ENCODE peak calls at places on chromosome 10, in six cellular contexts. E, Q, R, L, S and B are unnamed samples.
A peak's percentile ranks its signal among the peaks of the same experiment; 100 is the strongest.

GRCh38 chr10:52779541-52780390 is 7.2 kb upstream of the MBL2 start:
- DNase-seq in E (no peak), Q (peak; percentile 53), R (no peak), L (peak; percentile 71), S (peak; percentile 79), B (no peak)

GRCh38 chr10:115936926-115937755 is 335.9 kb downstream of the GFRA1 start:
- DNase-seq in E (no peak), Q (peak; percentile 69), R (no peak), L (no peak), S (no peak), B (no peak)

GRCh38 chr10:12547301-12547771 is 198.0 kb downstream of the CAMK1D start:
- DNase-seq in E (no peak), Q (no peak), R (no peak), L (no peak), S (no peak), B (no peak)

GRCh38 chr10:60423920-60424319 is 34.2 kb upstream of the ANK3 start:
- DNase-seq in E (no peak), Q (no peak), R (no peak), L (no peak), S (no peak), B (no peak)

GRCh38 chr10:93894516-93895378 is 969 bp downstream of the SLC35G1 start:
- DNase-seq in E (no peak), Q (peak; percentile 16), R (no peak), L (peak; percentile 12), S (peak; percentile 44), B (no peak)

GRCh38 chr10:86263209-86263608 is 103.4 kb downstream of the GRID1 start:
- DNase-seq in E (no peak), Q (no peak), R (peak; percentile 71), L (no peak), S (no peak), B (peak; percentile 59)

GRCh38 chr10:133473270-133473669 is 19.5 kb downstream of the SCART1 start:
- DNase-seq in E (no peak), Q (no peak), R (no peak), L (no peak), S (no peak), B (no peak)

GRCh38 chr10:76086571-76087260 is 655.3 kb downstream of the LRMDA start:
- DNase-seq in E (peak; percentile 83), Q (peak; percentile 50), R (no peak), L (peak; percentile 28), S (no peak), B (peak; percentile 89)

GRCh38 chr10:127877116-127877515 is 15.6 kb downstream of the CLRN3 start:
- DNase-seq in E (no peak), Q (no peak), R (no peak), L (no peak), S (no peak), B (no peak)

GRCh38 chr10:100912013-100912608 is 652 bp upstream of the SLF2 start:
- DNase-seq in E (no peak), Q (peak; percentile 49), R (no peak), L (no peak), S (peak; percentile 69), B (no peak)

GRCh38 chr10:92164024-92164423 is 126.9 kb downstream of the CPEB3 start:
- DNase-seq in E (no peak), Q (no peak), R (no peak), L (no peak), S (no peak), B (no peak)

GRCh38 chr10:6361869-6362268 is 159.1 kb downstream of the PFKFB3 start:
- DNase-seq in E (no peak), Q (no peak), R (no peak), L (no peak), S (no peak), B (no peak)

GRCh38 chr10:51178634-51179033 is 104.3 kb downstream of the PRKG1 start:
- DNase-seq in E (no peak), Q (no peak), R (no peak), L (no peak), S (no peak), B (no peak)

GRCh38 chr10:19930936-19931859 is 115.0 kb downstream of the PLXDC2 start:
- DNase-seq in E (peak; percentile 51), Q (peak; percentile 70), R (no peak), L (no peak), S (no peak), B (peak; percentile 83)

GRCh38 chr10:91758303-91759146 is 39.7 kb upstream of the TNKS2 start:
- DNase-seq in E (no peak), Q (peak; percentile 75), R (no peak), L (peak; percentile 78), S (peak; percentile 66), B (no peak)

GRCh38 chr10:2978111-2978510 is 89.2 kb upstream of the PFKP start:
- DNase-seq in E (no peak), Q (peak; percentile 79), R (no peak), L (peak; percentile 63), S (peak; percentile 8), B (no peak)

GRCh38 chr10:76126607-76127190 is 695.3 kb downstream of the LRMDA start:
- DNase-seq in E (no peak), Q (no peak), R (no peak), L (peak; percentile 87), S (no peak), B (no peak)

GRCh38 chr10:29623797-29624196 is 11.0 kb downstream of the SVIL start:
- DNase-seq in E (no peak), Q (no peak), R (no peak), L (peak; percentile 43), S (no peak), B (peak; percentile 36)

GRCh38 chr10:124319926-124320391 is 98.8 kb downstream of the OAT start:
- DNase-seq in E (no peak), Q (no peak), R (peak; percentile 52), L (no peak), S (no peak), B (peak; percentile 13)

GRCh38 chr10:8392216-8392615 is 337.7 kb downstream of the GATA3 start:
- DNase-seq in E (no peak), Q (peak; percentile 44), R (no peak), L (no peak), S (no peak), B (no peak)

GRCh38 chr10:28171468-28172235 is 131.2 kb downstream of the MPP7 start:
- DNase-seq in E (peak; percentile 21), Q (peak; percentile 30), R (no peak), L (no peak), S (peak; percentile 1), B (peak; percentile 84)

GRCh38 chr10:102102421-102102820 is 17.7 kb downstream of the LDB1 start:
- DNase-seq in E (no peak), Q (no peak), R (no peak), L (no peak), S (no peak), B (no peak)

GRCh38 chr10:20593649-20594048 is 303.5 kb downstream of the NEBL start:
- DNase-seq in E (no peak), Q (no peak), R (no peak), L (no peak), S (no peak), B (no peak)

GRCh38 chr10:117960345-117960744 is 86.4 kb downstream of the RAB11FIP2 start:
- DNase-seq in E (no peak), Q (peak; percentile 52), R (no peak), L (no peak), S (no peak), B (no peak)

GRCh38 chr10:46541735-46542566 is 14.5 kb downstream of the GPRIN2 start:
- DNase-seq in E (peak; percentile 13), Q (no peak), R (peak; percentile 75), L (no peak), S (no peak), B (no peak)

GRCh38 chr10:58820862-58821559 is 308.3 kb downstream of the BICC1 start:
- DNase-seq in E (no peak), Q (peak; percentile 79), R (no peak), L (no peak), S (no peak), B (no peak)

GRCh38 chr10:99595770-99596465 is 24.3 kb downstream of the SLC25A28 start:
- DNase-seq in E (no peak), Q (no peak), R (no peak), L (no peak), S (no peak), B (no peak)

GRCh38 chr10:132331259-132331955 is 586 bp upstream of the LRRC27 start:
- DNase-seq in E (no peak), Q (no peak), R (no peak), L (peak; percentile 63), S (no peak), B (no peak)
- TF ChIP-seq POLR2A in E (no peak), Q (no peak), R (no peak), L (peak; percentile 89), S (peak; percentile 40), B (peak; percentile 47)

GRCh38 chr10:73117976-73118743 is 7.9 kb downstream of the NUDT13 start:
- DNase-seq in E (no peak), Q (peak; percentile 67), R (no peak), L (peak; percentile 56), S (no peak), B (no peak)
- TF ChIP-seq POLR2A in E (no peak), Q (no peak), R (no peak), L (no peak), S (no peak), B (no peak)

GRCh38 chr10:131016556-131016955 is 295.0 kb downstream of the TCERG1L start:
- DNase-seq in E (no peak), Q (no peak), R (peak; percentile 55), L (no peak), S (no peak), B (peak; percentile 32)
- TF ChIP-seq POLR2A in E (no peak), Q (no peak), R (no peak), L (no peak), S (no peak), B (no peak)

GRCh38 chr10:79284158-79284871 is 63.0 kb upstream of the PPIF start:
- DNase-seq in E (no peak), Q (no peak), R (no peak), L (no peak), S (no peak), B (no peak)

GRCh38 chr10:79286318-79286951 is 60.8 kb upstream of the PPIF start:
- DNase-seq in E (peak; percentile 80), Q (peak; percentile 29), R (no peak), L (peak; percentile 100), S (peak; percentile 36), B (peak; percentile 92)

GRCh38 chr10:79287973-79288715 is 59.1 kb upstream of the PPIF start:
- DNase-seq in E (no peak), Q (no peak), R (no peak), L (no peak), S (no peak), B (no peak)

GRCh38 chr10:79282388-79282787 is 64.9 kb upstream of the PPIF start:
- DNase-seq in E (no peak), Q (no peak), R (no peak), L (peak; percentile 93), S (no peak), B (no peak)

DNA sequence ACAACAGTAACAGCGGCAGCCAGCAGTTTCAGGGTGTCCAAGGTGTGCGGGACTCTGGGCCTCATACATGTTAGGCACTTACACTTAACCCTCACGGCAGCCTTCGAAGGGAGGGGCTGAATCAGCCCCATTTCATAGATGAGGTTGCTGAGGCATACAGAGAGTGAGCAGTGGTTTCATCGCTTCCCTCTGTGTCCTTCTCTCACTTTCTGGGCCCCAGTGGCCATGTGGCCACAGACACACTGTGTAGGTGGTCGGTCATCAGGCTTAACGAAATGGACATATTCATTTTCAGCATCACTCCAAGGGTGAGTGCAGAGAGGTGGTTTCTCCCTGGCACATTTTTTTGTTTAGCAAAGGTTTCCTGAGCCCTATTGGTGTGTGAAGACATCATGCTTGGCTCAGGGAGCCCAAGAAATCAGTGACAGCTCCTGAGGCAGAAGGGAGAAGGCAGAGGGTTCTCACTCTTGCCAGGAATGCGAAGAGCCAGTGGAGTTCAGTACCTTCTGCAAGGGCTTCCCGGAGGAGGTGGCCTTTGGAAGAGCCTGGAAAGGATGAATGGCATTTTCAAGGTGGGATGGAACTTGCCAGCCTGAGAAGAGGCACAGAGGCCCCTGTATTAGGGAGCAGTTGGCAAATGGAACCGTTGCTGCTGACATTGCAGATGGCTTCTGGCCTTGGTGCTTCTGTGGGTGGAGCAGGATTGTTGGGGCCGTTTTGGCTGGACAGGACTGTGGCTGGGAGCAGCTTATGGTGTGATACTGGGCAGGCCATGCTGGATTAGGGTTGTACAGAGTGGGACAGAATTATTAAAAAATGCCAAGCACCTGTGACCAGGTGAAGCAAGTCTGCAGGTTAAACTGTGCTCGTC is 61.7 kb upstream of the PPIF start:
- DNase-seq in E (no peak), Q (no peak), R (no peak), L (peak; percentile 44), S (no peak), B (no peak)
- TF ChIP-seq POLR2A in E (no peak), Q (no peak), R (no peak), L (no peak), S (no peak), B (no peak)